ENCODE peak calls at places on chromosomes 3 and 15, in six cellular contexts. B is HCT116, L is GM12878, T is H1, K is K562, W is HepG2. Z is an unnamed sample.

GRCh38 chr15:78772738-78773137 is 38.5 kb downstream of the ADAMTS7 start:
- DNase-seq in B (no peak), L (no peak), T (no peak), K (no peak), W (no peak), Z (no peak)

GRCh38 chr15:40789999-40790398 is 16.9 kb upstream of the ZFYVE19 start:
- DNase-seq in B (no peak), L (no peak), T (no peak), K (no peak), W (no peak), Z (no peak)

GRCh38 chr3:195715583-195716266 is 5.1 kb upstream of the MUC20 start:
- DNase-seq in B (peak; percentile 89), L (no peak), T (no peak), K (peak; percentile 55), W (peak; percentile 48), Z (no peak)

GRCh38 chr3:177827517-177828249 is 630.4 kb upstream of the TBL1XR1 start:
- DNase-seq in B (no peak), L (no peak), T (no peak), K (no peak), W (peak; percentile 95), Z (no peak)

GRCh38 chr3:53030864-53031445 is 14.9 kb downstream of the SFMBT1 start:
- DNase-seq in B (no peak), L (no peak), T (peak; percentile 49), K (no peak), W (no peak), Z (no peak)

GRCh38 chr3:128873623-128874022 is 5.8 kb upstream of the ACAD9 start:
- DNase-seq in B (no peak), L (no peak), T (no peak), K (no peak), W (no peak), Z (no peak)

GRCh38 chr15:63977102-63977501 is 69.2 kb downstream of the DAPK2 start:
- DNase-seq in B (no peak), L (no peak), T (no peak), K (no peak), W (no peak), Z (no peak)

GRCh38 chr3:50436063-50436674 is 67.3 kb downstream of the CACNA2D2 start:
- DNase-seq in B (peak; percentile 19), L (no peak), T (peak; percentile 95), K (peak; percentile 73), W (peak; percentile 50), Z (peak; percentile 42)

GRCh38 chr3:52834871-52835501 is at the start of gene MUSTN1:
- DNase-seq in B (no peak), L (no peak), T (no peak), K (no peak), W (peak; percentile 59), Z (peak; percentile 30)

GRCh38 chr3:195095704-195096036 is 175.3 kb downstream of the XXYLT1 start:
- DNase-seq in B (no peak), L (no peak), T (no peak), K (no peak), W (no peak), Z (no peak)

GRCh38 chr3:187040637-187041361 is 98.5 kb downstream of the RPL39L start:
- DNase-seq in B (no peak), L (no peak), T (no peak), K (peak; percentile 59), W (peak; percentile 83), Z (no peak)

GRCh38 chr3:77837626-77838025 is 797.7 kb downstream of the ROBO2 start:
- DNase-seq in B (no peak), L (no peak), T (no peak), K (no peak), W (no peak), Z (no peak)

GRCh38 chr3:38836561-38836960 is 20.5 kb upstream of the SCN10A start:
- DNase-seq in B (no peak), L (no peak), T (no peak), K (no peak), W (no peak), Z (peak; percentile 84)

GRCh38 chr3:69671082-69671952 is 67.9 kb upstream of the MITF start:
- DNase-seq in B (peak; percentile 15), L (no peak), T (no peak), K (peak; percentile 50), W (peak; percentile 8), Z (peak; percentile 15)

GRCh38 chr3:59818033-59818936 is 768.5 kb upstream of the CFAP20DC start:
- DNase-seq in B (peak; percentile 85), L (no peak), T (no peak), K (peak; percentile 72), W (no peak), Z (no peak)

GRCh38 chr3:37905987-37906674 is 44.5 kb downstream of the CTDSPL start:
- DNase-seq in B (no peak), L (no peak), T (no peak), K (no peak), W (peak; percentile 93), Z (no peak)

GRCh38 chr3:99789322-99789721 is 28.3 kb upstream of the CMSS1 start:
- DNase-seq in B (peak; percentile 57), L (no peak), T (no peak), K (peak; percentile 36), W (peak; percentile 37), Z (no peak)

GRCh38 chr3:50971487-50971924 is 296.8 kb downstream of the DOCK3 start:
- DNase-seq in B (peak; percentile 73), L (no peak), T (peak; percentile 53), K (peak; percentile 50), W (peak; percentile 68), Z (peak; percentile 44)

GRCh38 chr3:126423191-126424038 is 28.7 kb downstream of the CFAP100 start:
- DNase-seq in B (no peak), L (no peak), T (no peak), K (no peak), W (no peak), Z (no peak)

GRCh38 chr3:126421573-126422119 is 26.9 kb downstream of the CFAP100 start:
- DNase-seq in B (no peak), L (no peak), T (peak; percentile 42), K (no peak), W (no peak), Z (no peak)

GRCh38 chr3:126419886-126420786 is 25.4 kb downstream of the CFAP100 start:
- DNase-seq in B (no peak), L (no peak), T (peak; percentile 55), K (peak; percentile 2), W (peak; percentile 35), Z (peak; percentile 72)

GRCh38 chr3:126422571-126423091 is 27.9 kb downstream of the CFAP100 start:
- DNase-seq in B (no peak), L (no peak), T (peak; percentile 47), K (no peak), W (no peak), Z (no peak)

DNA sequence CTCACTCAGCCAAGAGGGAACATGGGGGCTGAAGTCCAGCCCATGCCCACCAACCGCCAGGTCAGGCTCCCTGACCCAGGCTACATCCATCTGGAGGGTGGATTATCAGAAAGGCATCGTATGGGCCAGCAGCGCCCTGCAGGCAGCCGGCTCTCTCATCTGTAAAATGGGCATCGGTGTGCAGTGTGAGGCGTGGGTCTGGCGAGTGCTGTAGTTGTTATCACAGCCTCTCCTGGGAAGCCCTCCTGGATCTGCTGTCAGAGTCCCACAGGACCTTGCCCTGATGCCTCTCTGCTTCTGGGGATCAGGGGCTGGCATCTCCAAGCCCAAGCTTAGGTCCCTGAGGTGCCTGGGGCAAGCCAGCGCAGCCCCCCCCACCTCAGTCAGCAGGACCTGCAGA is 27.4 kb downstream of the CFAP100 start:
- DNase-seq in B (no peak), L (no peak), T (peak; percentile 43), K (no peak), W (no peak), Z (no peak)
- H3K9me3 ChIP-seq in B (no peaks in the 10 kb centered on the region), L (no peaks in the 10 kb centered on the region), T (peaks cover 3% of the 10 kb centered on the region), K (no peaks in the 10 kb centered on the region), W (peaks cover 13% of the 10 kb centered on the region), Z (peaks cover 14% of the 10 kb centered on the region)

GRCh38 chr3:35664460-35664919 is 25.2 kb downstream of the ARPP21 start:
- DNase-seq in B (no peak), L (peak; percentile 2), T (peak; percentile 50), K (no peak), W (no peak), Z (no peak)
- TF ChIP-seq ZNF274 in B (no peak), L (no peak), T (no peak), K (no peak), W (no peak), Z (no peak)

GRCh38 chr3:47314056-47314764 is 31.5 kb downstream of the KLHL18 start:
- DNase-seq in B (no peak), L (no peak), T (no peak), K (peak; percentile 66), W (no peak), Z (no peak)

GRCh38 chr3:47313341-47314055 is 30.8 kb downstream of the KLHL18 start:
- DNase-seq in B (no peak), L (no peak), T (no peak), K (no peak), W (no peak), Z (no peak)

GRCh38 chr3:47310391-47310790 is 27.6 kb downstream of the KLHL18 start:
- DNase-seq in B (no peak), L (no peak), T (no peak), K (peak; percentile 58), W (no peak), Z (no peak)

GRCh38 chr3:47318921-47319320 is 36.2 kb downstream of the KLHL18 start:
- DNase-seq in B (no peak), L (no peak), T (no peak), K (no peak), W (no peak), Z (no peak)

DNA sequence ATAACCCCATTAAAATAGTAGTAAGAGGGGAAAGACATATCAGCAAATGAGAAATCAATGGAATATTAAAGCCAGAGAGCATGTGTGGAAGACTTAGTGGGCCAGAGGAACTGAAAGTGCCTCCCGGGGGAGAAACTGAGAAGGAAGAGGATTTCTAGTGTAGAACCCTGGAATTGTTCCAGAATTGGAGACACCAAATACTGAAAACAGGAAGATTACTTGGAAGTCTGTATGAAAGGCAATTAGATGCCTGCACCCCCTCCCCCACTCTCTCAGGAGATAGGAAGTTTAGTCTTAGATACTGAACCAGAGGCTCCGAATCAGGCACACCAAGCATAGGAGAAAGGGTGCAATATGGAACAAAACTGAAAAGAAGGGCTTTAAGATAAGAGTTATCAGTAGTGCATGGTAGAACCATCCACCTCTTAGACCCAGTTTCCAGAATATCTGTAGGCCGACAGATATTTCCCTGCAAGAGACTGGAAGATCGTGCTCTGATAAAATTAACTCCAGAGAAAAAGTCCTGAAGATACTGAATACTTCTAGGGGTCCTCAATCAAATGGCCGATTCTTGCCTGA is 32.4 kb downstream of the KLHL18 start:
- DNase-seq in B (no peak), L (no peak), T (no peak), K (peak; percentile 92), W (no peak), Z (no peak)
- TF ChIP-seq YY1 in B (no peak), L (no peak), T (no peak), K (no peak), W (no peak), Z (no peak)

DNA sequence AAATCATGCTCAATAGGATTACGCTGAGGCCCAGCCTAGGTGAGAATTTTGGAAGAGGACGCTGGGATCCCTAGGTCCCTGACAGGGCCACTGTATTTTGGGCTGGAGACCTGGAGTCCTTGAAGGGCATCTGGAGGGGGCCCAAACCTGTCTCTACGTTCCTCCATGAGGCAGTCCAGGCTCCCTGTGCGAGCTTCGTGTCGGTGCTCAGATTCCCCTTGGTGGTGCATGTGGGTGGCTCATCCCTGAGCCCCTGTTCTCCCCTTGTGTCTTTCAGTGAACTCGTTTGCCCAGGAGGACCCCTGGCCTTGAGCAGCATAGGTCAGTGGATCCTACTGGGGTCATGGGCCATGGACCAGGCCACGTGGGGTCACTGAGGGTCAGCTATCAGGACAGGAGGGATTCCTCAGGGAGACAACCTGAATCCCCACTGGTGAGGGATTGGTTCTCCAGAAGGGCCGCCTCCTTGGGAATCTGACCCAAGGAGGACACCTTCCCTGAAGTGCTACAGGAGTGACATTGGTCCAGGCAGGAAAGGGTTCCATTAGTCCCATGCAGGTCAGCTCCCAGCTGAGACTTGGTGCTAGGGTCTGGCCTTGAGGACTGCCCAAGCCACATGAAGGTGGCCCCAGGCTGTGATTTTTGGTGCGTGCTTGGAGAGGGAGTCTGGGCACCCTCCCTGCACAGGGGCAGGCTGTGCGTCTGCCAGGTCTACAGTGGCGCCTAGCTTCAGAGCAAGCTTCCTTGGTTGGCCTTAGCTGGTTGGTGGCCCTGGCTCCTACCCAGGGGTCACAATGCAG is 229.8 kb downstream of the SNRPN start:
- DNase-seq in B (no peak), L (no peak), T (no peak), K (no peak), W (no peak), Z (no peak)
- H3K9me3 ChIP-seq in B (no peaks in the 10 kb centered on the region), L (peaks cover 3% of the 10 kb centered on the region), T (peaks cover 71% of the 10 kb centered on the region), K (no peaks in the 10 kb centered on the region), W (peaks cover 99% of the 10 kb centered on the region), Z (no peaks in the 10 kb centered on the region)